ENCODE peak calls at places on chromosomes 3 and 15, in five cellular contexts. One of them, this sample, is unnamed.

GRCh38 chr3:9402410-9403228 is 5.2 kb downstream of the SETD5 start:
- DNase-seq in ascending aorta: no peak
- DNase-seq in WERI-Rb-1: peak
- DNase-seq in OCI-LY7: no peak
- DNase-seq in psoas muscle: no peak
- DNase-seq in this sample: no peak

GRCh38 chr15:86327230-86327865 is 247.7 kb downstream of the AGBL1 start:
- DNase-seq in ascending aorta: no peak
- DNase-seq in WERI-Rb-1: no peak
- DNase-seq in OCI-LY7: no peak
- DNase-seq in psoas muscle: no peak
- DNase-seq in this sample: no peak

GRCh38 chr15:99090011-99090699 is 14.7 kb upstream of the SYNM start:
- DNase-seq in ascending aorta: no peak
- DNase-seq in WERI-Rb-1: no peak
- DNase-seq in OCI-LY7: peak
- DNase-seq in psoas muscle: no peak
- DNase-seq in this sample: no peak

GRCh38 chr15:40562691-40563090 is 2.2 kb downstream of the CCDC32 start:
- DNase-seq in ascending aorta: no peak
- DNase-seq in WERI-Rb-1: no peak
- DNase-seq in OCI-LY7: no peak
- DNase-seq in psoas muscle: no peak
- DNase-seq in this sample: no peak

GRCh38 chr3:129645291-129645690 is 38.8 kb upstream of the PLXND1 start:
- DNase-seq in ascending aorta: no peak
- DNase-seq in WERI-Rb-1: no peak
- DNase-seq in OCI-LY7: no peak
- DNase-seq in psoas muscle: no peak
- DNase-seq in this sample: no peak

GRCh38 chr3:42149537-42150426 is 58.6 kb downstream of the TRAK1 start:
- DNase-seq in ascending aorta: no peak
- DNase-seq in WERI-Rb-1: no peak
- DNase-seq in OCI-LY7: no peak
- DNase-seq in psoas muscle: no peak
- DNase-seq in this sample: peak

GRCh38 chr15:73284073-73284472 is 84.7 kb downstream of the HCN4 start:
- DNase-seq in ascending aorta: no peak
- DNase-seq in WERI-Rb-1: no peak
- DNase-seq in OCI-LY7: peak
- DNase-seq in psoas muscle: no peak
- DNase-seq in this sample: no peak

GRCh38 chr3:15815696-15816095 is 17.9 kb upstream of the ANKRD28 start:
- DNase-seq in ascending aorta: no peak
- DNase-seq in WERI-Rb-1: no peak
- DNase-seq in OCI-LY7: peak
- DNase-seq in psoas muscle: no peak
- DNase-seq in this sample: no peak

GRCh38 chr3:181886676-181887075 is 175.0 kb downstream of the SOX2 start:
- DNase-seq in ascending aorta: no peak
- DNase-seq in WERI-Rb-1: no peak
- DNase-seq in OCI-LY7: no peak
- DNase-seq in psoas muscle: no peak
- DNase-seq in this sample: no peak

GRCh38 chr3:69890691-69891090 is 108.8 kb upstream of the SAMMSON start:
- DNase-seq in ascending aorta: no peak
- DNase-seq in WERI-Rb-1: no peak
- DNase-seq in OCI-LY7: no peak
- DNase-seq in psoas muscle: no peak
- DNase-seq in this sample: no peak

GRCh38 chr3:129795596-129795995 is 97.9 kb downstream of the TMCC1 start:
- DNase-seq in ascending aorta: no peak
- DNase-seq in WERI-Rb-1: no peak
- DNase-seq in OCI-LY7: no peak
- DNase-seq in psoas muscle: no peak
- DNase-seq in this sample: no peak

GRCh38 chr15:69648775-69649735 is 196.4 kb downstream of the RPLP1 start:
- DNase-seq in ascending aorta: no peak
- DNase-seq in WERI-Rb-1: no peak
- DNase-seq in OCI-LY7: no peak
- DNase-seq in psoas muscle: no peak
- DNase-seq in this sample: no peak

GRCh38 chr15:57152666-57153065 is 223.6 kb upstream of the CGNL1 start:
- DNase-seq in ascending aorta: no peak
- DNase-seq in WERI-Rb-1: no peak
- DNase-seq in OCI-LY7: no peak
- DNase-seq in psoas muscle: no peak
- DNase-seq in this sample: no peak

GRCh38 chr3:38543602-38544001 is 47.5 kb downstream of the EXOG start:
- DNase-seq in ascending aorta: no peak
- DNase-seq in WERI-Rb-1: no peak
- DNase-seq in OCI-LY7: no peak
- DNase-seq in psoas muscle: peak
- DNase-seq in this sample: no peak

GRCh38 chr15:58147151-58147550 is 9.0 kb downstream of the AQP9 start:
- DNase-seq in ascending aorta: no peak
- DNase-seq in WERI-Rb-1: no peak
- DNase-seq in OCI-LY7: no peak
- DNase-seq in psoas muscle: no peak
- DNase-seq in this sample: no peak

GRCh38 chr15:68818088-68818670 is 2.5 kb downstream of the ANP32A start:
- DNase-seq in ascending aorta: no peak
- DNase-seq in WERI-Rb-1: peak
- DNase-seq in OCI-LY7: peak
- DNase-seq in psoas muscle: peak
- DNase-seq in this sample: peak

GRCh38 chr3:188468672-188469071 is 314.7 kb downstream of the LPP start:
- DNase-seq in ascending aorta: no peak
- DNase-seq in WERI-Rb-1: peak
- DNase-seq in OCI-LY7: no peak
- DNase-seq in psoas muscle: peak
- DNase-seq in this sample: no peak

GRCh38 chr3:141011511-141012262 is 39.5 kb upstream of the SPSB4 start:
- DNase-seq in ascending aorta: no peak
- DNase-seq in WERI-Rb-1: peak
- DNase-seq in OCI-LY7: peak
- DNase-seq in psoas muscle: peak
- DNase-seq in this sample: peak

GRCh38 chr3:58143417-58144055 is 67.2 kb downstream of the DNASE1L3 start:
- DNase-seq in ascending aorta: no peak
- DNase-seq in WERI-Rb-1: no peak
- DNase-seq in OCI-LY7: no peak
- DNase-seq in psoas muscle: no peak
- DNase-seq in this sample: no peak

GRCh38 chr3:51390600-51391074 is 448 bp upstream of the RBM15B start:
- DNase-seq in ascending aorta: no peak
- DNase-seq in WERI-Rb-1: no peak
- DNase-seq in OCI-LY7: no peak
- DNase-seq in psoas muscle: no peak
- DNase-seq in this sample: no peak

GRCh38 chr3:167787440-167787839 is 51.9 kb downstream of the SERPINI1 start:
- DNase-seq in ascending aorta: no peak
- DNase-seq in WERI-Rb-1: no peak
- DNase-seq in OCI-LY7: no peak
- DNase-seq in psoas muscle: no peak
- DNase-seq in this sample: no peak

DNA sequence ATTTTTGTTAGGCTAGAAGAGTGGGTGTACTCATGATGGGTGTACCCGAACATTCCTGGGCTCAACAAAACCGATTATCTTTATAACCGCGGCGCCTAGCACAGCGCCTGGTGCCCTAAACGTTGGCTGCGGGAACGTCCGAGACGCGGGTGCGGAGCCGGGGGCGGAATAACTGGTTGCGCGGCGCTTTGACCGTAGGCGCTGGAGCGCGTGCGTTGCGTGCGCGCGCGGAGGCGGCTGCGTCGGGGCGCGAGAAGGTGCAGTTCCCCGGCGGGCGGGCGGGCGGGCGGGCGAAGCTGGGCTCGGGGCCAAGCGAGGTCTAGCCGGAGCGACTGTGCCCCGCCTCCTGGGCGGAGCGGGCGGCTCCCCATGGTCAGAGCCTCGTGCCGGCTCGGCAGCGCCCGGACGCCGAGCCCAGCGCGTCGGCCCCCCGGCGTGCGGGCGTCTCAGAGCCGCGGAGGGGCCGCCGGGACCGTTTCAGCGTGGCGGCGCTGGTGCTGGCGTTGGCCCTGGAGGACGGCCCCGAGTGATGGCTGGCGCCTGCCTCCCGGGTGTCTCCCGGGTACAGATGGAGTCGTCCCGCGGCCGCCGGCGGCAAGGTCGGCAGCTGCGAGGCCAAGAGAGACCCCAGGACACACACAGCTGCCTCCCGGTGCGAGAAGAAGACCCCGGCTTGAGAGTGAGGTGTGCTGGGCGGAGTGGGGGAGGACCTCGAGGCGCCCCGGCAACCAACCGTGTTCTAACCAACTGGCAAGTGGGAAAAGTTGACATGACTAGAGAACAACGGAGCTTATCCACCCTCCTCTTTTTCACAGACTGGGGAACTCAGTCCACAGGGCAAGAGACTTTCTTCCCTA is at the start of gene PLAAT1:
- DNase-seq in ascending aorta: no peak
- DNase-seq in WERI-Rb-1: peak
- DNase-seq in OCI-LY7: no peak
- DNase-seq in psoas muscle: peak
- DNase-seq in this sample: peak
- TF ChIP-seq CTCF in ascending aorta: no peak
- TF ChIP-seq CTCF in WERI-Rb-1: no peak
- TF ChIP-seq CTCF in OCI-LY7: no peak
- TF ChIP-seq CTCF in psoas muscle: no peak
- TF ChIP-seq CTCF in this sample: no peak

GRCh38 chr15:29731865-29732264 is 90.4 kb downstream of the TJP1 start:
- DNase-seq in ascending aorta: no peak
- DNase-seq in WERI-Rb-1: no peak
- DNase-seq in OCI-LY7: no peak
- DNase-seq in psoas muscle: no peak
- DNase-seq in this sample: no peak

GRCh38 chr15:29736745-29737023 is 85.6 kb downstream of the TJP1 start:
- DNase-seq in ascending aorta: no peak
- DNase-seq in WERI-Rb-1: no peak
- DNase-seq in OCI-LY7: no peak
- DNase-seq in psoas muscle: no peak
- DNase-seq in this sample: no peak

GRCh38 chr15:29740692-29741311 is 81.5 kb downstream of the TJP1 start:
- DNase-seq in ascending aorta: no peak
- DNase-seq in WERI-Rb-1: peak
- DNase-seq in OCI-LY7: peak
- DNase-seq in psoas muscle: no peak
- DNase-seq in this sample: no peak

GRCh38 chr15:29736012-29736744 is 86.1 kb downstream of the TJP1 start:
- DNase-seq in ascending aorta: no peak
- DNase-seq in WERI-Rb-1: no peak
- DNase-seq in OCI-LY7: no peak
- DNase-seq in psoas muscle: no peak
- DNase-seq in this sample: no peak

DNA sequence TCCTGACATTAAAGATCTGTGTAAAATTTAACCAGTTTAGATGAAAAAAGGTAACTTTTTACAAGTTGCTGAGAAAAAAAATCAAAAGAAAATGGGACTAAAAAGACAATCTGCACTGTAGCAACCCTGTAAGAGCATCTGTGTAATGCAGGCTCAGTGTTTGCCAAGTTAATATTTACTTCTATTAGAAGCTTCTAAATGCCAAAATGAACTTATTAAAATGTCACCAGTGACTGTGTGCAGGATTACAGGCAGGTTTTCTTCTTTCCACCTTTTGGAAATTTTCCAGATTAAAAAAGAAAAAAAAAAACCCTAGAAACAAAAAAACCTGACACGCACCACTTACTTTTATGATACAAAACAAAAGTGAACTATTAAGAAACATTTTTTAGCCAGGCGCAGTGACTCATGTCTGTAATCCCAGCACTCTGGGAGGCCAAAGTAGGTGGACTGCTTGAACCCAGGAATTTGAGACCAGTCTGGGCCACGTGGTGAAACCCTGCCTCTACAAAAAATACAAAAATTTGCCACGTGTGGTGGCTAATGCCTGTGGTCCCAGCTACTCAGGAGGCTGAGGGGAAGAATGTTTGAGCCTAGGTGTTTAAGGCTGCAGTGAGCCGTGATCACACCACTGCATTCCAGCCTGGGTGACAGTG is 87.2 kb downstream of the TJP1 start:
- DNase-seq in ascending aorta: no peak
- DNase-seq in WERI-Rb-1: no peak
- DNase-seq in OCI-LY7: no peak
- DNase-seq in psoas muscle: no peak
- DNase-seq in this sample: no peak
- H3K27ac ChIP-seq in ascending aorta: no peak
- H3K27ac ChIP-seq in WERI-Rb-1: no peak
- H3K27ac ChIP-seq in OCI-LY7: no peak
- H3K27ac ChIP-seq in psoas muscle: no peak
- H3K27ac ChIP-seq in this sample: no peak

GRCh38 chr3:170256597-170256996 is 34.4 kb downstream of the PRKCI start:
- DNase-seq in ascending aorta: no peak
- DNase-seq in WERI-Rb-1: no peak
- DNase-seq in OCI-LY7: no peak
- DNase-seq in psoas muscle: no peak
- DNase-seq in this sample: no peak

GRCh38 chr3:170259853-170260386 is 37.7 kb downstream of the PRKCI start:
- DNase-seq in ascending aorta: no peak
- DNase-seq in WERI-Rb-1: no peak
- DNase-seq in OCI-LY7: no peak
- DNase-seq in psoas muscle: no peak
- DNase-seq in this sample: no peak

GRCh38 chr3:170257145-170257544 is 34.9 kb downstream of the PRKCI start:
- DNase-seq in ascending aorta: no peak
- DNase-seq in WERI-Rb-1: no peak
- DNase-seq in OCI-LY7: peak
- DNase-seq in psoas muscle: no peak
- DNase-seq in this sample: no peak

DNA sequence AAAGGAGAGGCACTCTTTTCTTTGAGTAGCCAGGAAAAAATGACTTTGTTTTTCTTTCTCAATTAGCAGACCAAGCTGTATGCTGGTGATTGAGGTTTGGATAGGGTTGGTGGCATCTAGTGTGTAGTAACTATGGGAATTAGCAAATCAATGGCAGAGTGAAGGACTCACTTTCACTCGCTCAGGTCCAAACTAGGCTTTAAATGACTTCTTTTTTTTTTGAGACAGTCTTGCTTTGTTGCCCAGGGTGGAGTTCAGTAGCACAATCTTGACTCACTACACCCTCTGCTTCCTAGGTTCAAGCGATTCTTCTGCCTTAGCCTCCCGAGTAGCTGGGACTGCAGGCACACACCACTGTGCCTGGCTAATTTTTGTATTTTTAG is 35.9 kb downstream of the PRKCI start:
- DNase-seq in ascending aorta: no peak
- DNase-seq in WERI-Rb-1: no peak
- DNase-seq in OCI-LY7: no peak
- DNase-seq in psoas muscle: no peak
- DNase-seq in this sample: no peak
- TF ChIP-seq CTCF in ascending aorta: no peak
- TF ChIP-seq CTCF in WERI-Rb-1: no peak
- TF ChIP-seq CTCF in OCI-LY7: no peak
- TF ChIP-seq CTCF in psoas muscle: no peak
- TF ChIP-seq CTCF in this sample: no peak

DNA sequence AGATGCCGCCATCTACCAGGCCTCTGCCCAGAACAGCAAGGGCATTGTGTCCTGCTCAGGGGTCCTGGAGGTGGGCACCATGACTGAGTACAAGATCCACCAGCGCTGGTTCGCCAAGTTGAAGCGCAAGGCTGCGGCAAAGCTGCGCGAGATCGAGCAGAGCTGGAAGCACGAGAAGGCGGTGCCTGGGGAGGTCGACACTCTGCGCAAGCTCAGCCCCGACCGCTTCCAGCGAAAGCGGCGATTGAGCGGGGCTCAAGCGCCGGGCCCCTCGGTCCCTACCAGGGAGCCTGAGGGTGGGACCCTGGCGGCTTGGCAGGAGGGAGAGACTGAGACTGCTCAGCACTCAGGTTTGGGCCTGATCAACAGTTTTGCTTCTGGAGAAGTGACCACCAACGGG is 22.6 kb downstream of the ALPK3 start:
- DNase-seq in ascending aorta: no peak
- DNase-seq in WERI-Rb-1: no peak
- DNase-seq in OCI-LY7: no peak
- DNase-seq in psoas muscle: no peak
- DNase-seq in this sample: no peak
- H3K27ac ChIP-seq in ascending aorta: peak
- H3K27ac ChIP-seq in WERI-Rb-1: no peak
- H3K27ac ChIP-seq in OCI-LY7: no peak
- H3K27ac ChIP-seq in psoas muscle: peak
- H3K27ac ChIP-seq in this sample: peak